ENCODE peak calls at places on chromosomes 13 and 19, in eight cellular contexts. W is kidney glomerular epithelial cell; E is tibial nerve; V is mesendoderm; K is endothelial cell of umbilical vein; I is astrocyte of the hippocampus; P is activated CD8-positive, alpha-beta memory T cell treated with anti-CD3 and anti-CD28 coated beads, Interleukin-2, amount 50 U/mL, for 48 hours; N is PC-3. L is an unnamed sample.

GRCh38 chr13:44763604-44764311 is 187.6 kb upstream of the TSC22D1 start:
- DNase-seq in W (no peak), E (peak; percentile 11), V (no peak), K (peak; percentile 58), I (peak; percentile 33), P (no peak), N (no peak), L (peak; percentile 49)

GRCh38 chr19:1827566-1828278 is 15.6 kb upstream of the ATP8B3 start:
- DNase-seq in W (no peak), E (no peak), V (no peak), K (no peak), I (no peak), P (no peak), N (no peak), L (no peak)

GRCh38 chr19:52270266-52270885 is 989 bp downstream of the ZNF766 start:
- DNase-seq in W (no peak), E (no peak), V (peak; percentile 16), K (no peak), I (peak; percentile 40), P (no peak), N (no peak), L (peak; percentile 15)

GRCh38 chr13:24618219-24618955 is 61.8 kb upstream of the ATP12A start:
- DNase-seq in W (no peak), E (no peak), V (no peak), K (no peak), I (peak; percentile 11), P (peak; percentile 84), N (no peak), L (no peak)

GRCh38 chr13:100347941-100348340 is 240.6 kb downstream of the GGACT start:
- DNase-seq in W (no peak), E (no peak), V (no peak), K (peak; percentile 64), I (peak; percentile 10), P (no peak), N (peak; percentile 50), L (no peak)

GRCh38 chr13:92137519-92137918 is 739.1 kb downstream of the GPC5 start:
- DNase-seq in W (peak; percentile 82), E (no peak), V (no peak), K (no peak), I (no peak), P (no peak), N (peak; percentile 2), L (no peak)

GRCh38 chr13:26037302-26037701 is 14.5 kb downstream of the SHISA2 start:
- DNase-seq in W (no peak), E (no peak), V (peak; percentile 84), K (peak; percentile 40), I (no peak), P (peak; percentile 60), N (peak; percentile 56), L (no peak)

GRCh38 chr19:12833747-12834417 is 497 bp downstream of the RTBDN start:
- DNase-seq in W (no peak), E (no peak), V (peak; percentile 62), K (no peak), I (peak; percentile 55), P (peak; percentile 70), N (peak; percentile 39), L (no peak)

GRCh38 chr13:90105881-90106496 is 1241.5 kb upstream of the MIR17HG start:
- DNase-seq in W (no peak), E (no peak), V (peak; percentile 16), K (no peak), I (peak; percentile 37), P (no peak), N (peak; percentile 45), L (peak; percentile 40)

GRCh38 chr13:44555207-44555606 is 20.9 kb downstream of the TSC22D1 start:
- DNase-seq in W (no peak), E (no peak), V (no peak), K (no peak), I (no peak), P (no peak), N (no peak), L (no peak)

GRCh38 chr13:75603038-75603437 is 33.1 kb upstream of the LMO7 start:
- DNase-seq in W (no peak), E (no peak), V (no peak), K (no peak), I (no peak), P (no peak), N (no peak), L (no peak)